ENCODE peak calls at places on chromosomes 5 and 9, in four cellular contexts. R, N, L and B are unnamed samples.

GRCh38 chr5:44794371-44794770 is 14.4 kb upstream of the MRPS30 start:
- DNase-seq in R (no peak), N (no peak), L (no peak), B (no peak)

GRCh38 chr9:110133608-110134214 is 74.2 kb downstream of the C9orf152 start:
- DNase-seq in R (no peak), N (no peak), L (no peak), B (no peak)

GRCh38 chr9:122777935-122778671 is 10.6 kb upstream of the OR5C1 start:
- DNase-seq in R (no peak), N (no peak), L (no peak), B (no peak)

GRCh38 chr9:122125158-122125890 is 32.2 kb upstream of the TTLL11 start:
- DNase-seq in R (no peak), N (peak; percentile 59), L (peak; percentile 69), B (peak; percentile 35)

GRCh38 chr9:112719292-112719691 is 1.4 kb upstream of the INIP start:
- DNase-seq in R (no peak), N (no peak), L (no peak), B (no peak)

GRCh38 chr5:59361454-59361853 is 532.1 kb downstream of the PDE4D start:
- DNase-seq in R (no peak), N (no peak), L (no peak), B (no peak)

GRCh38 chr9:98020471-98021145 is 35.9 kb upstream of the NANS start:
- DNase-seq in R (no peak), N (no peak), L (no peak), B (no peak)

GRCh38 chr9:99134893-99135341 is 30.0 kb downstream of the TGFBR1 start:
- DNase-seq in R (no peak), N (no peak), L (no peak), B (no peak)

GRCh38 chr5:106874531-106874930 is 796.2 kb downstream of the EFNA5 start:
- DNase-seq in R (no peak), N (no peak), L (no peak), B (no peak)

GRCh38 chr9:89225587-89225986 is 47.0 kb upstream of the SHC3 start:
- DNase-seq in R (no peak), N (no peak), L (no peak), B (no peak)

GRCh38 chr9:5518937-5519319 is 8.6 kb downstream of the PDCD1LG2 start:
- DNase-seq in R (no peak), N (no peak), L (no peak), B (no peak)

GRCh38 chr5:119377066-119377465 is 21.2 kb downstream of the TNFAIP8 start:
- DNase-seq in R (no peak), N (no peak), L (no peak), B (no peak)

GRCh38 chr9:126516936-126517750 is 96.6 kb upstream of the LMX1B start:
- DNase-seq in R (no peak), N (no peak), L (peak; percentile 22), B (no peak)

GRCh38 chr5:67073045-67073444 is 123.6 kb downstream of the CD180 start:
- DNase-seq in R (no peak), N (no peak), L (no peak), B (no peak)

GRCh38 chr5:171697591-171698102 is 88.0 kb upstream of the SMIM23 start:
- DNase-seq in R (no peak), N (no peak), L (no peak), B (no peak)

GRCh38 chr5:175821790-175822211 is 49.6 kb upstream of the CPLX2 start:
- DNase-seq in R (no peak), N (no peak), L (no peak), B (no peak)